ENCODE peak calls at places on chromosomes 4 and X, in four cellular contexts. Q is NCI-H2029, K is NCI-H2081, L is fibroblast of mammary gland. N is an unnamed sample.

GRCh38 chrX:119942831-119943184 is 743 bp downstream of the NKAP start:
- DNase-seq in Q (no peak), K (peak; percentile 54), L (no peak), N (peak; percentile 10)

GRCh38 chr4:119825696-119826095 is 197.1 kb upstream of the PDE5A start:
- DNase-seq in Q (no peak), K (no peak), L (no peak), N (no peak)

GRCh38 chr4:92263010-92263409 is 40.8 kb upstream of the GRID2 start:
- DNase-seq in Q (no peak), K (no peak), L (no peak), N (no peak)

GRCh38 chr4:80713409-80713808 is 317.1 kb upstream of the BMP3 start:
- DNase-seq in Q (no peak), K (no peak), L (no peak), N (no peak)

GRCh38 chr4:6885953-6886557 is 23.6 kb upstream of the TBC1D14 start:
- DNase-seq in Q (peak; percentile 47), K (peak; percentile 69), L (peak; percentile 66), N (no peak)

GRCh38 chr4:66372706-66373105 is 702.4 kb upstream of the EPHA5 start:
- DNase-seq in Q (no peak), K (no peak), L (no peak), N (no peak)

GRCh38 chr4:85474818-85475630 is at the start of gene ARHGAP24:
- DNase-seq in Q (peak; percentile 97), K (peak; percentile 67), L (peak; percentile 99), N (peak; percentile 2)

GRCh38 chrX:9710332-9710731 is 55.3 kb downstream of the GPR143 start:
- DNase-seq in Q (no peak), K (no peak), L (no peak), N (no peak)

GRCh38 chr4:9901262-9901661 is 119.8 kb downstream of the DRD5 start:
- DNase-seq in Q (no peak), K (no peak), L (no peak), N (no peak)

GRCh38 chrX:151970661-151971060 is 3.8 kb downstream of the GABRE start:
- DNase-seq in Q (no peak), K (no peak), L (peak; percentile 93), N (no peak)

GRCh38 chrX:44906041-44906440 is 33.1 kb downstream of the KDM6A start:
- DNase-seq in Q (no peak), K (no peak), L (no peak), N (no peak)

GRCh38 chr4:57109847-57110634 is at the start of gene IGFBP7:
- DNase-seq in Q (no peak), K (no peak), L (no peak), N (peak; percentile 45)

GRCh38 chr4:6427439-6428090 is 44.8 kb downstream of the PPP2R2C start:
- DNase-seq in Q (no peak), K (no peak), L (no peak), N (no peak)

GRCh38 chr4:115514675-115515074 is 401.3 kb upstream of the NDST4 start:
- DNase-seq in Q (no peak), K (no peak), L (no peak), N (no peak)

GRCh38 chrX:152833378-152833777 is 2.5 kb downstream of the NSDHL start:
- DNase-seq in Q (no peak), K (no peak), L (no peak), N (no peak)

GRCh38 chrX:119763175-119763574 is 4.8 kb downstream of the SOWAHD start:
- DNase-seq in Q (no peak), K (no peak), L (peak; percentile 21), N (no peak)

GRCh38 chr4:7719354-7720174 is 220.1 kb downstream of the AFAP1 start:
- DNase-seq in Q (peak; percentile 31), K (peak; percentile 59), L (peak; percentile 19), N (peak; percentile 58)

GRCh38 chrX:46722742-46723568 is 36.0 kb downstream of the SLC9A7 start:
- DNase-seq in Q (no peak), K (no peak), L (peak; percentile 35), N (no peak)

GRCh38 chrX:123219916-123220315 is 35.8 kb downstream of the GRIA3 start:
- DNase-seq in Q (no peak), K (no peak), L (peak; percentile 1), N (no peak)

GRCh38 chrX:22135994-22136684 is 104.0 kb downstream of the PHEX start:
- DNase-seq in Q (peak; percentile 52), K (peak; percentile 47), L (peak; percentile 79), N (peak; percentile 69)

GRCh38 chrX:105820247-105820646 is 2.1 kb upstream of the NRK start:
- DNase-seq in Q (no peak), K (no peak), L (no peak), N (no peak)

GRCh38 chr4:110196871-110197420 is 1.5 kb downstream of the ELOVL6 start:
- DNase-seq in Q (no peak), K (peak; percentile 30), L (peak; percentile 23), N (peak; percentile 74)

GRCh38 chr4:183659919-183660318 is 826 bp downstream of the TRAPPC11 start:
- DNase-seq in Q (no peak), K (peak; percentile 5), L (no peak), N (peak; percentile 15)

GRCh38 chr4:138449938-138450337 is 207.8 kb upstream of the SLC7A11 start:
- DNase-seq in Q (no peak), K (no peak), L (no peak), N (no peak)

GRCh38 chr4:113146876-113147358 is 97.5 kb downstream of the ANK2 start:
- DNase-seq in Q (no peak), K (no peak), L (peak; percentile 31), N (no peak)

GRCh38 chr4:2318476-2318875 is 56.6 kb upstream of the MXD4 start:
- DNase-seq in Q (no peak), K (no peak), L (no peak), N (no peak)

GRCh38 chrX:133248177-133248576 is 30.0 kb upstream of the TFDP3 start:
- DNase-seq in Q (no peak), K (no peak), L (no peak), N (no peak)

GRCh38 chr4:12579172-12579571 is 905.0 kb downstream of the RAB28 start:
- DNase-seq in Q (no peak), K (no peak), L (peak; percentile 37), N (no peak)

GRCh38 chrX:56813318-56813837 is 84.3 kb downstream of the NBDY start:
- DNase-seq in Q (no peak), K (no peak), L (peak; percentile 67), N (no peak)

GRCh38 chr4:85777908-85778808 is 303.2 kb downstream of the ARHGAP24 start:
- DNase-seq in Q (no peak), K (no peak), L (no peak), N (no peak)

GRCh38 chr4:15521442-15522039 is 51.9 kb downstream of the CC2D2A start:
- DNase-seq in Q (no peak), K (no peak), L (no peak), N (no peak)

GRCh38 chr4:121789960-121790829 is 10.9 kb upstream of the EXOSC9 start:
- DNase-seq in Q (no peak), K (no peak), L (peak; percentile 88), N (no peak)

GRCh38 chr4:55393461-55394320 is 2.1 kb upstream of the TMEM165 start:
- DNase-seq in Q (peak; percentile 29), K (no peak), L (peak; percentile 65), N (no peak)

N was measured in NCI-H146.